ENCODE peak calls at places on chromosome 1, in ten cellular contexts. One of them, this sample, is unnamed.

GRCh38 chr1:171788696-171789095 is 7.2 kb downstream of the METTL13 start:
- DNase-seq in right lobe of liver: no peak
- DNase-seq in H1: no peak
- DNase-seq in adrenal gland: peak; percentile 46
- DNase-seq in tibial nerve: no peak
- DNase-seq in stomach: no peak
- DNase-seq in left lung: no peak
- DNase-seq in vagina: peak; percentile 34
- DNase-seq in astrocyte of the spinal cord: peak; percentile 77
- DNase-seq in transverse colon: no peak
- DNase-seq in this sample: peak; percentile 94

GRCh38 chr1:50959913-50960844 is at the start of gene FAF1:
- DNase-seq in right lobe of liver: peak; percentile 97
- DNase-seq in H1: peak; percentile 97
- DNase-seq in adrenal gland: peak; percentile 97
- DNase-seq in tibial nerve: peak; percentile 95
- DNase-seq in stomach: peak; percentile 98
- DNase-seq in left lung: peak; percentile 97
- DNase-seq in vagina: peak; percentile 97
- DNase-seq in astrocyte of the spinal cord: peak; percentile 98
- DNase-seq in transverse colon: peak; percentile 98
- DNase-seq in this sample: peak; percentile 95

GRCh38 chr1:23693599-23693998 is 2.0 kb downstream of the RPL11 start:
- DNase-seq in right lobe of liver: no peak
- DNase-seq in H1: no peak
- DNase-seq in adrenal gland: no peak
- DNase-seq in tibial nerve: no peak
- DNase-seq in stomach: no peak
- DNase-seq in left lung: no peak
- DNase-seq in vagina: no peak
- DNase-seq in astrocyte of the spinal cord: no peak
- DNase-seq in transverse colon: no peak
- DNase-seq in this sample: no peak

GRCh38 chr1:231252336-231252735 is 11.3 kb downstream of the GNPAT start:
- DNase-seq in right lobe of liver: no peak
- DNase-seq in H1: no peak
- DNase-seq in adrenal gland: no peak
- DNase-seq in tibial nerve: no peak
- DNase-seq in stomach: no peak
- DNase-seq in left lung: no peak
- DNase-seq in vagina: no peak
- DNase-seq in astrocyte of the spinal cord: no peak
- DNase-seq in transverse colon: no peak
- DNase-seq in this sample: no peak

GRCh38 chr1:155320661-155321576 is at the start of gene RUSC1:
- DNase-seq in right lobe of liver: peak; percentile 66
- DNase-seq in H1: peak; percentile 44
- DNase-seq in adrenal gland: peak; percentile 90
- DNase-seq in tibial nerve: peak; percentile 72
- DNase-seq in stomach: peak; percentile 75
- DNase-seq in left lung: peak; percentile 80
- DNase-seq in vagina: no peak
- DNase-seq in astrocyte of the spinal cord: peak; percentile 66
- DNase-seq in transverse colon: peak; percentile 87
- DNase-seq in this sample: peak; percentile 56

GRCh38 chr1:170929835-170930554 is 5.3 kb upstream of the MROH9 start:
- DNase-seq in right lobe of liver: no peak
- DNase-seq in H1: peak; percentile 29
- DNase-seq in adrenal gland: peak; percentile 26
- DNase-seq in tibial nerve: peak; percentile 51
- DNase-seq in stomach: no peak
- DNase-seq in left lung: no peak
- DNase-seq in vagina: no peak
- DNase-seq in astrocyte of the spinal cord: peak; percentile 66
- DNase-seq in transverse colon: no peak
- DNase-seq in this sample: peak; percentile 90

GRCh38 chr1:172885976-172886375 is 164.8 kb downstream of the TNFSF18 start:
- DNase-seq in right lobe of liver: no peak
- DNase-seq in H1: no peak
- DNase-seq in adrenal gland: no peak
- DNase-seq in tibial nerve: no peak
- DNase-seq in stomach: no peak
- DNase-seq in left lung: no peak
- DNase-seq in vagina: no peak
- DNase-seq in astrocyte of the spinal cord: peak; percentile 54
- DNase-seq in transverse colon: no peak
- DNase-seq in this sample: peak; percentile 72

GRCh38 chr1:201937624-201938212 is 8.6 kb downstream of the LMOD1 start:
- DNase-seq in right lobe of liver: no peak
- DNase-seq in H1: no peak
- DNase-seq in adrenal gland: no peak
- DNase-seq in tibial nerve: no peak
- DNase-seq in stomach: no peak
- DNase-seq in left lung: no peak
- DNase-seq in vagina: no peak
- DNase-seq in astrocyte of the spinal cord: peak; percentile 67
- DNase-seq in transverse colon: no peak
- DNase-seq in this sample: peak; percentile 77

GRCh38 chr1:93816970-93817738 is 61.9 kb downstream of the DNTTIP2 start:
- DNase-seq in right lobe of liver: no peak
- DNase-seq in H1: no peak
- DNase-seq in adrenal gland: no peak
- DNase-seq in tibial nerve: no peak
- DNase-seq in stomach: no peak
- DNase-seq in left lung: no peak
- DNase-seq in vagina: no peak
- DNase-seq in astrocyte of the spinal cord: peak; percentile 35
- DNase-seq in transverse colon: no peak
- DNase-seq in this sample: peak; percentile 70

GRCh38 chr1:156295391-156295947 is at the start of gene GLMP:
- DNase-seq in right lobe of liver: peak; percentile 77
- DNase-seq in H1: no peak
- DNase-seq in adrenal gland: peak; percentile 75
- DNase-seq in tibial nerve: peak; percentile 75
- DNase-seq in stomach: peak; percentile 78
- DNase-seq in left lung: peak; percentile 84
- DNase-seq in vagina: no peak
- DNase-seq in astrocyte of the spinal cord: peak; percentile 65
- DNase-seq in transverse colon: peak; percentile 77
- DNase-seq in this sample: peak; percentile 81

GRCh38 chr1:56106551-56107277 is 472.6 kb downstream of the PLPP3 start:
- DNase-seq in right lobe of liver: no peak
- DNase-seq in H1: no peak
- DNase-seq in adrenal gland: no peak
- DNase-seq in tibial nerve: no peak
- DNase-seq in stomach: no peak
- DNase-seq in left lung: no peak
- DNase-seq in vagina: no peak
- DNase-seq in astrocyte of the spinal cord: no peak
- DNase-seq in transverse colon: no peak
- DNase-seq in this sample: no peak

GRCh38 chr1:222653178-222653827 is 35.4 kb downstream of the MIA3 start:
- DNase-seq in right lobe of liver: no peak
- DNase-seq in H1: no peak
- DNase-seq in adrenal gland: no peak
- DNase-seq in tibial nerve: no peak
- DNase-seq in stomach: no peak
- DNase-seq in left lung: no peak
- DNase-seq in vagina: no peak
- DNase-seq in astrocyte of the spinal cord: no peak
- DNase-seq in transverse colon: peak; percentile 13
- DNase-seq in this sample: no peak

DNA sequence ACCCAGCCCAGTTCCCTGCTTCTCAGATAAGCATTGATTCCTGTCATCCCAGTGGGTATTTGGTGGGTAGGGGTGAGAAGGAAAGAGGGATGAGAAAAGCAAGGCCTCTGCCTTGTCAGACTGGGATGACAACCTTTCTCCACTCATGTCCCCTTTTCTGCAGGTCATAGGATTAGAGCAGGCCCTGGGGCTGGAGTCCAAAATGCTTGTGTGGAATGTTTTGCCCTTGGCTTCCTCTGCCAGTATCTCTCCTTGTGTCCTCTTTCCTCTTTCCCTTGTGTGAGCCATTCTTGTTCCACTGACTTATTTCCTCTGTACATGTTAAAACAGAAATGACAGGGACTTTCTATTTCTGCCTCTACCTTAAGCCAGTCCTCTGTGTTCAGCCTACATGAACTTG is 4.1 kb downstream of the ATP2B4 start:
- DNase-seq in right lobe of liver: no peak
- DNase-seq in H1: no peak
- DNase-seq in adrenal gland: peak; percentile 68
- DNase-seq in tibial nerve: no peak
- DNase-seq in stomach: no peak
- DNase-seq in left lung: no peak
- DNase-seq in vagina: no peak
- DNase-seq in astrocyte of the spinal cord: no peak
- DNase-seq in transverse colon: no peak
- DNase-seq in this sample: no peak
- H3K4me3 ChIP-seq in right lobe of liver: no peak overlapping the region
- H3K4me3 ChIP-seq in H1: no peak overlapping the region
- H3K4me3 ChIP-seq in adrenal gland: peak overlapping the region; percentile 78
- H3K4me3 ChIP-seq in tibial nerve: no peak overlapping the region
- H3K4me3 ChIP-seq in stomach: no peak overlapping the region
- H3K4me3 ChIP-seq in left lung: peak overlapping the region; percentile 82
- H3K4me3 ChIP-seq in vagina: peak overlapping the region; percentile 88
- H3K4me3 ChIP-seq in astrocyte of the spinal cord: no peak overlapping the region
- H3K4me3 ChIP-seq in transverse colon: peak overlapping the region; percentile 52
- H3K4me3 ChIP-seq in this sample: peak overlapping the region; percentile 93

GRCh38 chr1:58848818-58849411 is 65.1 kb upstream of the JUN start:
- DNase-seq in right lobe of liver: peak; percentile 64
- DNase-seq in H1: peak; percentile 36
- DNase-seq in adrenal gland: peak; percentile 78
- DNase-seq in tibial nerve: peak; percentile 36
- DNase-seq in stomach: peak; percentile 53
- DNase-seq in left lung: peak; percentile 72
- DNase-seq in vagina: no peak
- DNase-seq in astrocyte of the spinal cord: peak; percentile 99
- DNase-seq in transverse colon: peak; percentile 25
- DNase-seq in this sample: peak; percentile 99
- TF ChIP-seq CTCF in right lobe of liver: no peak
- TF ChIP-seq CTCF in H1: no peak
- TF ChIP-seq CTCF in adrenal gland: no peak
- TF ChIP-seq CTCF in tibial nerve: no peak
- TF ChIP-seq CTCF in stomach: no peak
- TF ChIP-seq CTCF in left lung: no peak
- TF ChIP-seq CTCF in vagina: no peak
- TF ChIP-seq CTCF in astrocyte of the spinal cord: peak; percentile 23
- TF ChIP-seq CTCF in transverse colon: no peak
- TF ChIP-seq CTCF in this sample: peak; percentile 42

GRCh38 chr1:43835141-43836021 is 98.2 kb upstream of the ARTN start:
- DNase-seq in right lobe of liver: no peak
- DNase-seq in H1: peak; percentile 13
- DNase-seq in adrenal gland: no peak
- DNase-seq in tibial nerve: no peak
- DNase-seq in stomach: no peak
- DNase-seq in left lung: peak; percentile 53
- DNase-seq in vagina: no peak
- DNase-seq in astrocyte of the spinal cord: peak; percentile 96
- DNase-seq in transverse colon: no peak
- DNase-seq in this sample: peak; percentile 88
- H3K4me3 ChIP-seq in right lobe of liver: no peak overlapping the region
- H3K4me3 ChIP-seq in H1: no peak overlapping the region
- H3K4me3 ChIP-seq in adrenal gland: no peak overlapping the region
- H3K4me3 ChIP-seq in tibial nerve: no peak overlapping the region
- H3K4me3 ChIP-seq in stomach: no peak overlapping the region
- H3K4me3 ChIP-seq in left lung: no peak overlapping the region
- H3K4me3 ChIP-seq in vagina: no peak overlapping the region
- H3K4me3 ChIP-seq in astrocyte of the spinal cord: no peak overlapping the region
- H3K4me3 ChIP-seq in transverse colon: no peak overlapping the region
- H3K4me3 ChIP-seq in this sample: no peak overlapping the region

GRCh38 chr1:214551436-214552173 is at the start of gene PTPN14:
- DNase-seq in right lobe of liver: peak; percentile 84
- DNase-seq in H1: peak; percentile 88
- DNase-seq in adrenal gland: peak; percentile 88
- DNase-seq in tibial nerve: peak; percentile 57
- DNase-seq in stomach: peak; percentile 90
- DNase-seq in left lung: peak; percentile 88
- DNase-seq in vagina: peak; percentile 90
- DNase-seq in astrocyte of the spinal cord: peak; percentile 97
- DNase-seq in transverse colon: peak; percentile 82
- DNase-seq in this sample: peak; percentile 93

GRCh38 chr1:214551052-214551435 is 358 bp downstream of the PTPN14 start:
- DNase-seq in right lobe of liver: peak; percentile 37
- DNase-seq in H1: no peak
- DNase-seq in adrenal gland: no peak
- DNase-seq in tibial nerve: peak; percentile 40
- DNase-seq in stomach: peak; percentile 62
- DNase-seq in left lung: no peak
- DNase-seq in vagina: no peak
- DNase-seq in astrocyte of the spinal cord: no peak
- DNase-seq in transverse colon: peak; percentile 41
- DNase-seq in this sample: no peak

GRCh38 chr1:214548988-214549387 is 2.4 kb downstream of the PTPN14 start:
- DNase-seq in right lobe of liver: peak; percentile 32
- DNase-seq in H1: no peak
- DNase-seq in adrenal gland: peak; percentile 68
- DNase-seq in tibial nerve: peak; percentile 59
- DNase-seq in stomach: peak; percentile 76
- DNase-seq in left lung: peak; percentile 56
- DNase-seq in vagina: no peak
- DNase-seq in astrocyte of the spinal cord: peak; percentile 61
- DNase-seq in transverse colon: no peak
- DNase-seq in this sample: no peak

GRCh38 chr1:214550339-214551051 is 907 bp downstream of the PTPN14 start:
- DNase-seq in right lobe of liver: no peak
- DNase-seq in H1: no peak
- DNase-seq in adrenal gland: no peak
- DNase-seq in tibial nerve: no peak
- DNase-seq in stomach: no peak
- DNase-seq in left lung: peak; percentile 32
- DNase-seq in vagina: no peak
- DNase-seq in astrocyte of the spinal cord: peak; percentile 34
- DNase-seq in transverse colon: no peak
- DNase-seq in this sample: no peak

GRCh38 chr1:214549604-214550338 is 1.6 kb downstream of the PTPN14 start:
- DNase-seq in right lobe of liver: no peak
- DNase-seq in H1: no peak
- DNase-seq in adrenal gland: no peak
- DNase-seq in tibial nerve: no peak
- DNase-seq in stomach: no peak
- DNase-seq in left lung: no peak
- DNase-seq in vagina: no peak
- DNase-seq in astrocyte of the spinal cord: peak; percentile 58
- DNase-seq in transverse colon: no peak
- DNase-seq in this sample: peak; percentile 59
- TF ChIP-seq CTCF in right lobe of liver: no peak
- TF ChIP-seq CTCF in H1: no peak
- TF ChIP-seq CTCF in adrenal gland: no peak
- TF ChIP-seq CTCF in tibial nerve: no peak
- TF ChIP-seq CTCF in stomach: no peak
- TF ChIP-seq CTCF in left lung: no peak
- TF ChIP-seq CTCF in vagina: no peak
- TF ChIP-seq CTCF in astrocyte of the spinal cord: peak; percentile 26
- TF ChIP-seq CTCF in transverse colon: no peak
- TF ChIP-seq CTCF in this sample: peak; percentile 60

This sample was measured in fibroblast of the aortic adventitia.